ENCODE peak calls at places on chromosomes 16 and 17, in six cellular contexts. One of them, this sample, is unnamed.

GRCh38 chr17:79404136-79404911 is 206.5 kb downstream of the RBFOX3 start:
- DNase-seq in heart right ventricle: no peak
- DNase-seq in CD8-positive, alpha-beta T cell: no peak
- DNase-seq in dorsolateral prefrontal cortex: no peak
- DNase-seq in BJ: no peak
- DNase-seq in stomach: no peak
- DNase-seq in this sample: no peak

GRCh38 chr17:14143678-14144077 is 74.4 kb downstream of the COX10 start:
- DNase-seq in dorsolateral prefrontal cortex: no peak
- DNase-seq in CD8-positive, alpha-beta T cell: no peak
- DNase-seq in heart right ventricle: no peak
- DNase-seq in stomach: peak; percentile 47
- DNase-seq in BJ: no peak
- DNase-seq in this sample: no peak

GRCh38 chr16:69703638-69704037 is 22.7 kb downstream of the NQO1 start:
- DNase-seq in stomach: no peak
- DNase-seq in dorsolateral prefrontal cortex: no peak
- DNase-seq in BJ: peak; percentile 22
- DNase-seq in CD8-positive, alpha-beta T cell: no peak
- DNase-seq in heart right ventricle: no peak
- DNase-seq in this sample: no peak

GRCh38 chr16:29315046-29315445 is 91.5 kb downstream of the NPIPB11 start:
- DNase-seq in BJ: no peak
- DNase-seq in stomach: no peak
- DNase-seq in CD8-positive, alpha-beta T cell: no peak
- DNase-seq in dorsolateral prefrontal cortex: no peak
- DNase-seq in heart right ventricle: no peak
- DNase-seq in this sample: no peak

GRCh38 chr17:31480904-31481782 is 89.7 kb downstream of the RAB11FIP4 start:
- DNase-seq in CD8-positive, alpha-beta T cell: no peak
- DNase-seq in heart right ventricle: no peak
- DNase-seq in BJ: no peak
- DNase-seq in dorsolateral prefrontal cortex: no peak
- DNase-seq in stomach: no peak
- DNase-seq in this sample: no peak

GRCh38 chr16:67393790-67394270 is 532 bp upstream of the TPPP3 start:
- DNase-seq in stomach: no peak
- DNase-seq in CD8-positive, alpha-beta T cell: no peak
- DNase-seq in BJ: no peak
- DNase-seq in heart right ventricle: no peak
- DNase-seq in dorsolateral prefrontal cortex: no peak
- DNase-seq in this sample: no peak

GRCh38 chr17:38885728-38886642 is 16.1 kb downstream of the LASP1 start:
- DNase-seq in stomach: no peak
- DNase-seq in CD8-positive, alpha-beta T cell: no peak
- DNase-seq in BJ: no peak
- DNase-seq in heart right ventricle: no peak
- DNase-seq in dorsolateral prefrontal cortex: peak; percentile 72
- DNase-seq in this sample: no peak

GRCh38 chr17:2710804-2711607 is 558 bp downstream of the CLUH start:
- DNase-seq in heart right ventricle: no peak
- DNase-seq in BJ: no peak
- DNase-seq in CD8-positive, alpha-beta T cell: no peak
- DNase-seq in dorsolateral prefrontal cortex: no peak
- DNase-seq in stomach: no peak
- DNase-seq in this sample: peak; percentile 65

GRCh38 chr17:58376472-58376921 is 24.5 kb upstream of the SUPT4H1 start:
- DNase-seq in heart right ventricle: no peak
- DNase-seq in BJ: no peak
- DNase-seq in stomach: no peak
- DNase-seq in dorsolateral prefrontal cortex: no peak
- DNase-seq in CD8-positive, alpha-beta T cell: no peak
- DNase-seq in this sample: no peak

GRCh38 chr16:70252355-70252988 is 732 bp upstream of the EXOSC6 start:
- DNase-seq in BJ: no peak
- DNase-seq in CD8-positive, alpha-beta T cell: no peak
- DNase-seq in heart right ventricle: no peak
- DNase-seq in dorsolateral prefrontal cortex: no peak
- DNase-seq in stomach: no peak
- DNase-seq in this sample: no peak

GRCh38 chr17:68310141-68310540 is 18.8 kb downstream of the ARSG start:
- DNase-seq in BJ: no peak
- DNase-seq in dorsolateral prefrontal cortex: no peak
- DNase-seq in stomach: no peak
- DNase-seq in CD8-positive, alpha-beta T cell: no peak
- DNase-seq in heart right ventricle: no peak
- DNase-seq in this sample: no peak

GRCh38 chr17:17694229-17695081 is 13.2 kb downstream of the RAI1 start:
- DNase-seq in BJ: no peak
- DNase-seq in heart right ventricle: peak; percentile 71
- DNase-seq in stomach: peak; percentile 70
- DNase-seq in CD8-positive, alpha-beta T cell: peak; percentile 25
- DNase-seq in dorsolateral prefrontal cortex: peak; percentile 67
- DNase-seq in this sample: no peak

GRCh38 chr17:35750526-35751395 is 2.3 kb downstream of the GAS2L2 start:
- DNase-seq in heart right ventricle: no peak
- DNase-seq in dorsolateral prefrontal cortex: no peak
- DNase-seq in CD8-positive, alpha-beta T cell: no peak
- DNase-seq in stomach: no peak
- DNase-seq in BJ: no peak
- DNase-seq in this sample: no peak

GRCh38 chr16:84844561-84845495 is 25.0 kb downstream of the CRISPLD2 start:
- DNase-seq in stomach: no peak
- DNase-seq in dorsolateral prefrontal cortex: no peak
- DNase-seq in heart right ventricle: no peak
- DNase-seq in CD8-positive, alpha-beta T cell: no peak
- DNase-seq in BJ: no peak
- DNase-seq in this sample: no peak

GRCh38 chr16:15507299-15507958 is 73.0 kb downstream of the BMERB1 start:
- DNase-seq in stomach: no peak
- DNase-seq in BJ: no peak
- DNase-seq in dorsolateral prefrontal cortex: peak; percentile 82
- DNase-seq in CD8-positive, alpha-beta T cell: no peak
- DNase-seq in heart right ventricle: no peak
- DNase-seq in this sample: no peak

GRCh38 chr16:78396046-78396445 is 296.6 kb downstream of the WWOX start:
- DNase-seq in CD8-positive, alpha-beta T cell: no peak
- DNase-seq in stomach: no peak
- DNase-seq in heart right ventricle: no peak
- DNase-seq in BJ: no peak
- DNase-seq in dorsolateral prefrontal cortex: no peak
- DNase-seq in this sample: no peak

GRCh38 chr16:75097941-75098897 is 18.4 kb downstream of the LDHD start:
- DNase-seq in heart right ventricle: no peak
- DNase-seq in stomach: peak; percentile 47
- DNase-seq in dorsolateral prefrontal cortex: no peak
- DNase-seq in CD8-positive, alpha-beta T cell: peak; percentile 32
- DNase-seq in BJ: no peak
- DNase-seq in this sample: no peak

GRCh38 chr17:31581491-31581890 is 190.0 kb downstream of the RAB11FIP4 start:
- DNase-seq in BJ: no peak
- DNase-seq in dorsolateral prefrontal cortex: no peak
- DNase-seq in stomach: peak; percentile 64
- DNase-seq in CD8-positive, alpha-beta T cell: no peak
- DNase-seq in heart right ventricle: peak; percentile 24
- DNase-seq in this sample: peak; percentile 33

GRCh38 chr17:79836952-79837887 is 2.0 kb downstream of the CBX4 start:
- DNase-seq in heart right ventricle: peak; percentile 71
- DNase-seq in BJ: no peak
- DNase-seq in CD8-positive, alpha-beta T cell: no peak
- DNase-seq in stomach: peak; percentile 96
- DNase-seq in dorsolateral prefrontal cortex: peak; percentile 47
- DNase-seq in this sample: no peak

GRCh38 chr16:58280846-58281301 is 14.0 kb downstream of the PRSS54 start:
- DNase-seq in stomach: peak; percentile 67
- DNase-seq in heart right ventricle: no peak
- DNase-seq in BJ: no peak
- DNase-seq in CD8-positive, alpha-beta T cell: no peak
- DNase-seq in dorsolateral prefrontal cortex: no peak
- DNase-seq in this sample: no peak

GRCh38 chr17:80871341-80871740 is 120.3 kb upstream of the CHMP6 start:
- DNase-seq in dorsolateral prefrontal cortex: no peak
- DNase-seq in heart right ventricle: no peak
- DNase-seq in BJ: no peak
- DNase-seq in CD8-positive, alpha-beta T cell: no peak
- DNase-seq in stomach: no peak
- DNase-seq in this sample: no peak

GRCh38 chr16:58485184-58485887 is 14.6 kb upstream of the NDRG4 start:
- DNase-seq in stomach: no peak
- DNase-seq in BJ: no peak
- DNase-seq in heart right ventricle: no peak
- DNase-seq in dorsolateral prefrontal cortex: no peak
- DNase-seq in CD8-positive, alpha-beta T cell: no peak
- DNase-seq in this sample: no peak

GRCh38 chr17:80923211-80924110 is 68.2 kb upstream of the CHMP6 start:
- DNase-seq in heart right ventricle: no peak
- DNase-seq in dorsolateral prefrontal cortex: no peak
- DNase-seq in BJ: no peak
- DNase-seq in CD8-positive, alpha-beta T cell: no peak
- DNase-seq in stomach: no peak
- DNase-seq in this sample: no peak

GRCh38 chr17:34387566-34387965 is 24.5 kb upstream of the CCL1 start:
- DNase-seq in heart right ventricle: no peak
- DNase-seq in CD8-positive, alpha-beta T cell: no peak
- DNase-seq in dorsolateral prefrontal cortex: no peak
- DNase-seq in stomach: no peak
- DNase-seq in BJ: no peak
- DNase-seq in this sample: no peak

GRCh38 chr16:49835116-49835880 is 20.6 kb downstream of the ZNF423 start:
- DNase-seq in dorsolateral prefrontal cortex: no peak
- DNase-seq in heart right ventricle: no peak
- DNase-seq in BJ: no peak
- DNase-seq in stomach: no peak
- DNase-seq in CD8-positive, alpha-beta T cell: no peak
- DNase-seq in this sample: no peak

GRCh38 chr17:1188812-1189211 is 9.0 kb upstream of the ABR start:
- DNase-seq in BJ: no peak
- DNase-seq in CD8-positive, alpha-beta T cell: no peak
- DNase-seq in heart right ventricle: peak; percentile 80
- DNase-seq in dorsolateral prefrontal cortex: no peak
- DNase-seq in stomach: peak; percentile 97
- DNase-seq in this sample: no peak

GRCh38 chr17:43814026-43814425 is 18.9 kb downstream of the MPP3 start:
- DNase-seq in heart right ventricle: no peak
- DNase-seq in stomach: no peak
- DNase-seq in CD8-positive, alpha-beta T cell: no peak
- DNase-seq in BJ: no peak
- DNase-seq in dorsolateral prefrontal cortex: no peak
- DNase-seq in this sample: no peak

GRCh38 chr17:43812396-43813265 is 20.3 kb downstream of the MPP3 start:
- DNase-seq in BJ: no peak
- DNase-seq in CD8-positive, alpha-beta T cell: no peak
- DNase-seq in dorsolateral prefrontal cortex: no peak
- DNase-seq in stomach: no peak
- DNase-seq in heart right ventricle: no peak
- DNase-seq in this sample: no peak

GRCh38 chr17:43816336-43817320 is 16.3 kb downstream of the MPP3 start:
- DNase-seq in BJ: no peak
- DNase-seq in heart right ventricle: no peak
- DNase-seq in stomach: no peak
- DNase-seq in CD8-positive, alpha-beta T cell: no peak
- DNase-seq in dorsolateral prefrontal cortex: no peak
- DNase-seq in this sample: no peak

GRCh38 chr17:43813386-43813785 is 19.6 kb downstream of the MPP3 start:
- DNase-seq in BJ: no peak
- DNase-seq in CD8-positive, alpha-beta T cell: no peak
- DNase-seq in dorsolateral prefrontal cortex: no peak
- DNase-seq in heart right ventricle: no peak
- DNase-seq in stomach: no peak
- DNase-seq in this sample: no peak

DNA sequence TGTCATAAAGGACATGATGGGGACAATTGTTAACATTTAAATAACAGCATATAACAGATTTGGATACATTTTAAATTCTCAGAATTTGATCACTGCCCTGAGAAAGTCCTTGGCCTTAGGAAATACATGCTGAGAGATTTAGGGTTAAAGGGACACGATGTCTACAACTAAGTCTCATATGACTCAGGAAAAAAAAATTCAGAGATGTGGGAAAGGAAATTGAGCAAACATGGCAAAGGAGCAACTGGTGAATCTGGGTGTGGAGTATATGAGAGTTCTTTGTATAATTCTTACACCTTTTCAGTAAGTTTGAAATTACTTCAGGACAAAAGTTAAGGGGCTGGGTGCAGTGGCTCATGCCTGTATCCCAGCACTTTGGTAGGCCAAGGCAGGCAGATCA is 18.2 kb downstream of the MPP3 start:
- DNase-seq in CD8-positive, alpha-beta T cell: no peak
- DNase-seq in dorsolateral prefrontal cortex: no peak
- DNase-seq in stomach: no peak
- DNase-seq in heart right ventricle: no peak
- DNase-seq in BJ: peak; percentile 53
- DNase-seq in this sample: peak; percentile 25
- H3K4me3 ChIP-seq in CD8-positive, alpha-beta T cell: no peak overlapping the region
- H3K4me3 ChIP-seq in dorsolateral prefrontal cortex: no peak overlapping the region
- H3K4me3 ChIP-seq in stomach: no peak overlapping the region
- H3K4me3 ChIP-seq in heart right ventricle: no peak overlapping the region
- H3K4me3 ChIP-seq in BJ: no peak overlapping the region
- H3K4me3 ChIP-seq in this sample: no peak overlapping the region

GRCh38 chr16:7513429-7513828 is 180.8 kb downstream of the RBFOX1 start:
- DNase-seq in stomach: no peak
- DNase-seq in BJ: no peak
- DNase-seq in CD8-positive, alpha-beta T cell: no peak
- DNase-seq in heart right ventricle: no peak
- DNase-seq in dorsolateral prefrontal cortex: no peak
- DNase-seq in this sample: no peak
- TF ChIP-seq CTCF in stomach: no peak
- TF ChIP-seq CTCF in BJ: no peak
- TF ChIP-seq CTCF in CD8-positive, alpha-beta T cell: no peak
- TF ChIP-seq CTCF in heart right ventricle: no peak
- TF ChIP-seq CTCF in dorsolateral prefrontal cortex: no peak
- TF ChIP-seq CTCF in this sample: peak; percentile 34

GRCh38 chr17:4939804-4940624 is at the start of the genes RNF167 and SLC25A11:
- DNase-seq in BJ: peak; percentile 99
- DNase-seq in dorsolateral prefrontal cortex: peak; percentile 97
- DNase-seq in heart right ventricle: peak; percentile 96
- DNase-seq in stomach: peak; percentile 96
- DNase-seq in CD8-positive, alpha-beta T cell: peak; percentile 95
- DNase-seq in this sample: peak; percentile 98
- H3K4me3 ChIP-seq in BJ: peak within 1 kb of the TSS; percentile 72
- H3K4me3 ChIP-seq in dorsolateral prefrontal cortex: peak within 1 kb of the TSS; percentile 98
- H3K4me3 ChIP-seq in heart right ventricle: peak within 1 kb of the TSS; percentile 70
- H3K4me3 ChIP-seq in stomach: peak within 1 kb of the TSS; percentile 91
- H3K4me3 ChIP-seq in CD8-positive, alpha-beta T cell: peak within 1 kb of the TSS; percentile 95
- H3K4me3 ChIP-seq in this sample: peak within 1 kb of the TSS; percentile 93

DNA sequence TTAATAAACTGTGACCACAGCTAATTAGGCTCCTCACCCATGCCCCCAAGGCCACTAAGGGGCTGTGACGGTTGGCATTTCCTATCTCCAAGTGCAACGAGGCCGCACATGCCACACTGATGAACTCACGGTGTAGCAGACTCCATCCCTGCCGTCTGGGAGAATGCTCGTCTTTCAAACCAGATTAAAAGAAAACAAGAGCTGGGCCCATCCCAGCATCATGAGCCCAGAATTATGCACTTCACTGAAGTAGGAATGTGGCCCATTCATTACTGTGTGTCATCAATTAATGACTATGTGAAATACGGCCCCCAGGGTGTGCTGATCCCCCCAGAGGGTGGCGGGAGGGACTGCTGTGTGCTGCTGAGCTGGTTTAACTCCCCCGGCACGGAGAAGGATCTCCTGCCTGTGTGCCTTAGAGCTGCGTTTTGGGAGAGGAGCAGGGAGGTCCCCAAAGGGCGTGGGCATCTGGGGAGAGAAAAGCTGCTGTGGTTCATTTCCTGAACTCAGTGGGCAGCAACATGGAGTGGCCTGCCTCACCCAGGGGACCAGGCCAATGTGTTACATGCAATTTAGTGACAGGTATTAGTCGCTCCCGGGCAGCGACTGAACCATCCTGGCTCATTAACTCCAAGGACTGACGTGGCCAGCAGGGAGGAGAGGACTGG is 194.5 kb downstream of the FOXL1 start:
- DNase-seq in dorsolateral prefrontal cortex: no peak
- DNase-seq in heart right ventricle: no peak
- DNase-seq in BJ: peak; percentile 59
- DNase-seq in CD8-positive, alpha-beta T cell: no peak
- DNase-seq in stomach: no peak
- DNase-seq in this sample: no peak
- TF ChIP-seq CTCF in dorsolateral prefrontal cortex: no peak
- TF ChIP-seq CTCF in heart right ventricle: no peak
- TF ChIP-seq CTCF in BJ: no peak
- TF ChIP-seq CTCF in CD8-positive, alpha-beta T cell: no peak
- TF ChIP-seq CTCF in stomach: no peak
- TF ChIP-seq CTCF in this sample: no peak

This sample was measured in epithelial cell of proximal tubule.